ENCODE peak calls at places on chromosomes 5 and 9, in eight cellular contexts. V, D, C, E, P, M, K and F are unnamed samples.

GRCh38 chr9:79630521-79631403 is 59.0 kb downstream of the TLE4 start:
- DNase-seq in M (no peak), C (no peak), P (no peak), D (no peak), K (no peak), V (no peak), E (no peak), F (no peak)

GRCh38 chr9:81468084-81468595 is 221.2 kb downstream of the TLE1 start:
- DNase-seq in V (no peak), P (no peak), M (no peak), K (no peak), E (no peak), D (no peak), C (no peak), F (no peak)

GRCh38 chr5:9156282-9156681 is 389.6 kb downstream of the SEMA5A start:
- DNase-seq in C (peak; percentile 5), K (peak; percentile 57), D (peak; percentile 20), M (no peak), V (no peak), P (no peak), E (no peak), F (no peak)

GRCh38 chr5:156764149-156764548 is 85.9 kb upstream of the PPP1R2B start:
- DNase-seq in C (no peak), E (no peak), M (no peak), V (no peak), K (no peak), P (no peak), D (no peak), F (no peak)

GRCh38 chr5:73902327-73903051 is 276.5 kb downstream of the ARHGEF28 start:
- DNase-seq in K (peak; percentile 54), C (peak; percentile 52), M (no peak), P (peak; percentile 56), V (peak; percentile 97), E (no peak), D (peak; percentile 64), F (no peak)

GRCh38 chr5:1140188-1140817 is 28.4 kb upstream of the SLC12A7 start:
- DNase-seq in V (peak; percentile 61), D (peak; percentile 74), P (peak; percentile 93), E (peak; percentile 70), K (peak; percentile 72), M (peak; percentile 75), C (peak; percentile 83), F (peak; percentile 71)

GRCh38 chr9:68690088-68690487 is 15.0 kb upstream of the PIP5K1B start:
- DNase-seq in M (no peak), K (no peak), C (no peak), E (no peak), P (no peak), V (no peak), D (peak; percentile 81), F (peak; percentile 19)

GRCh38 chr9:3386753-3387152 is 139.0 kb downstream of the RFX3 start:
- DNase-seq in M (no peak), C (no peak), P (no peak), K (no peak), E (no peak), V (no peak), D (no peak), F (no peak)

GRCh38 chr5:110054240-110054639 is 364.5 kb downstream of the MAN2A1 start:
- DNase-seq in C (peak; percentile 83), K (no peak), E (peak; percentile 36), P (peak; percentile 83), D (peak; percentile 68), M (peak; percentile 23), V (peak; percentile 24), F (no peak)

GRCh38 chr9:98321269-98321668 is 65.8 kb upstream of the TBC1D2 start:
- DNase-seq in K (no peak), D (no peak), V (no peak), M (no peak), E (no peak), P (no peak), C (no peak), F (no peak)

GRCh38 chr5:136364307-136364706 is 1.0 kb downstream of the TRPC7 start:
- DNase-seq in D (no peak), C (peak; percentile 2), K (no peak), V (no peak), P (no peak), E (no peak), M (no peak), F (no peak)